ENCODE peak calls at places on chromosomes 11 and 22, in seven cellular contexts. X is smooth muscle cell of the brain vasculature; I is HuH-7; Q is stimulated activated CD8-positive, alpha-beta memory T cell treated with anti-CD3 and anti-CD28 coated beads, Interleukin-15, amount 100 ng/mL, for 4 hours; S is CD8-positive, alpha-beta memory T cell; H is NCI-H1417; V is activated T-cell treated with anti-CD3 and anti-CD28 coated beads, Interleukin-2, amount 50 U/mL, for 4 hours. P is an unnamed sample.
A peak's percentile ranks its signal among the peaks of the same experiment; 100 is the strongest.

GRCh38 chr11:127994736-127995135 is 592.6 kb downstream of the ETS1 start:
- DNase-seq in I (no peak), X (no peak), H (no peak), Q (no peak), V (no peak), S (no peak), P (no peak)

GRCh38 chr11:119175493-119176077 is 7.1 kb downstream of the NLRX1 start:
- DNase-seq in I (no peak), X (no peak), Q (no peak), V (no peak), S (no peak), H (peak; percentile 38), P (no peak)

GRCh38 chr22:25933158-25933788 is 191.3 kb downstream of the MYO18B start:
- DNase-seq in V (no peak), Q (no peak), S (no peak), X (no peak), H (no peak), I (no peak), P (no peak)

GRCh38 chr11:15977116-15977515 is 379.2 kb downstream of the SOX6 start:
- DNase-seq in V (no peak), X (no peak), I (no peak), S (no peak), Q (no peak), H (no peak), P (no peak)

GRCh38 chr22:48356731-48357130 is 1470.9 kb downstream of the BRD1 start:
- DNase-seq in V (no peak), X (no peak), S (no peak), Q (no peak), I (no peak), H (no peak), P (no peak)

GRCh38 chr22:44918925-44919392 is 90.8 kb downstream of the PHF21B start:
- DNase-seq in V (no peak), X (no peak), S (no peak), Q (no peak), I (no peak), H (no peak), P (no peak)

GRCh38 chr11:44955019-44955738 is 4.5 kb upstream of the TP53I11 start:
- DNase-seq in X (peak; percentile 9), S (no peak), I (no peak), H (peak; percentile 20), V (no peak), Q (no peak), P (no peak)

GRCh38 chr11:133720951-133721350 is 124.4 kb downstream of the SPATA19 start:
- DNase-seq in X (no peak), H (no peak), I (no peak), Q (no peak), V (no peak), S (no peak), P (no peak)

GRCh38 chr11:104619751-104620150 is 278.5 kb downstream of the CASP12 start:
- DNase-seq in H (no peak), V (no peak), S (no peak), I (no peak), X (no peak), Q (no peak), P (no peak)

GRCh38 chr11:2561283-2562180 is 116.7 kb downstream of the KCNQ1 start:
- DNase-seq in X (no peak), Q (no peak), I (no peak), H (no peak), S (no peak), V (no peak), P (no peak)

GRCh38 chr11:57283231-57283990 is 41.3 kb downstream of the TNKS1BP1 start:
- DNase-seq in X (no peak), V (no peak), Q (no peak), I (no peak), S (no peak), H (no peak), P (no peak)

GRCh38 chr11:11171285-11171684 is 181.8 kb downstream of the CSNK2A3 start:
- DNase-seq in X (no peak), V (no peak), S (no peak), H (no peak), Q (no peak), I (no peak), P (no peak)

GRCh38 chr22:38006906-38007305 is 22.6 kb upstream of the SOX10 start:
- DNase-seq in I (no peak), Q (no peak), S (no peak), X (no peak), H (no peak), V (no peak), P (no peak)

GRCh38 chr22:48709453-48709852 is 1118.2 kb downstream of the BRD1 start:
- DNase-seq in X (no peak), V (no peak), Q (no peak), H (no peak), I (no peak), S (no peak), P (no peak)

GRCh38 chr11:10454902-10455631 is at the start of gene AMPD3:
- DNase-seq in I (no peak), Q (no peak), S (no peak), X (peak; percentile 78), H (peak; percentile 91), V (no peak), P (no peak)

GRCh38 chr11:64720167-64720566 is 2.8 kb downstream of the NRXN2 start:
- DNase-seq in Q (no peak), H (peak; percentile 50), X (no peak), I (no peak), S (no peak), V (no peak), P (no peak)

GRCh38 chr11:72411623-72412532 is 22.5 kb downstream of the CLPB start:
- DNase-seq in V (no peak), Q (no peak), S (peak; percentile 20), X (no peak), H (peak; percentile 79), I (no peak), P (no peak)

GRCh38 chr11:120173771-120174170 is 35.9 kb upstream of the TRIM29 start:
- DNase-seq in S (no peak), V (no peak), X (no peak), I (no peak), H (no peak), Q (no peak), P (no peak)

GRCh38 chr11:110582728-110583432 is 129.4 kb downstream of the ARHGAP20 start:
- DNase-seq in X (no peak), Q (no peak), H (no peak), S (no peak), V (no peak), I (no peak), P (no peak)

GRCh38 chr22:36910461-36910860 is 3.0 kb upstream of the CSF2RB start:
- DNase-seq in S (no peak), V (no peak), X (no peak), Q (no peak), I (no peak), H (no peak), P (no peak)

GRCh38 chr22:19821523-19822300 is 33.0 kb downstream of the GNB1L start:
- DNase-seq in Q (no peak), H (no peak), X (no peak), V (no peak), S (no peak), I (no peak), P (no peak)

GRCh38 chr11:120318906-120319305 is 6.2 kb upstream of the TLCD5 start:
- DNase-seq in H (no peak), S (no peak), V (no peak), I (no peak), Q (no peak), X (no peak), P (no peak)

GRCh38 chr11:74559934-74560309 is 32.5 kb upstream of the POLD3 start:
- DNase-seq in Q (no peak), I (no peak), S (no peak), X (no peak), V (no peak), H (no peak), P (no peak)

GRCh38 chr11:47083913-47084312 is 92.8 kb downstream of the ARFGAP2 start:
- DNase-seq in H (no peak), Q (no peak), I (no peak), S (no peak), V (no peak), X (no peak), P (no peak)

GRCh38 chr22:37161442-37161841 is 11.7 kb upstream of the IL2RB start:
- DNase-seq in S (no peak), V (no peak), I (no peak), H (no peak), X (no peak), Q (no peak), P (no peak)

GRCh38 chr11:124302291-124302690 is 11.5 kb downstream of the OR8D1 start:
- DNase-seq in I (no peak), X (no peak), H (no peak), Q (no peak), S (no peak), V (no peak), P (no peak)